ENCODE peak calls at places on chromosomes 12 and 14, in eight cellular contexts. L is K562, F is lower leg skin, H is HCT116, P is stomach, D is A549, Z is IMR-90, O is breast epithelium. N is an unnamed sample.

GRCh38 chr14:64968167-64968566 is 4.0 kb downstream of the RAB15 start:
- DNase-seq in L (no peak), F (no peak), H (no peak), P (no peak), D (no peak), Z (no peak), O (no peak), N (no peak)

GRCh38 chr12:51521554-51522276 is 69.3 kb upstream of the SCN8A start:
- DNase-seq in L (no peak), F (peak), H (no peak), P (no peak), D (no peak), Z (peak), O (no peak), N (no peak)

GRCh38 chr14:96994999-96995398 is 197.8 kb downstream of the VRK1 start:
- DNase-seq in L (no peak), F (no peak), H (no peak), P (no peak), D (no peak), Z (no peak), O (no peak), N (no peak)

GRCh38 chr14:63134801-63135200 is 69.4 kb upstream of the RHOJ start:
- DNase-seq in L (peak), F (no peak), H (no peak), P (no peak), D (no peak), Z (peak), O (no peak), N (no peak)

GRCh38 chr14:28701733-28702132 is 64.9 kb upstream of the FOXG1 start:
- DNase-seq in L (no peak), F (no peak), H (no peak), P (no peak), D (no peak), Z (no peak), O (no peak), N (no peak)

GRCh38 chr14:36313898-36314297 is 6.5 kb downstream of the MBIP start:
- DNase-seq in L (no peak), F (no peak), H (no peak), P (no peak), D (no peak), Z (no peak), O (no peak), N (no peak)

GRCh38 chr12:115763376-115763775 is 514.1 kb downstream of the MED13L start:
- DNase-seq in L (no peak), F (no peak), H (no peak), P (no peak), D (no peak), Z (no peak), O (no peak), N (no peak)

GRCh38 chr14:35855886-35856481 is 29.8 kb downstream of the BRMS1L start:
- DNase-seq in L (no peak), F (no peak), H (no peak), P (no peak), D (no peak), Z (no peak), O (no peak), N (no peak)

GRCh38 chr12:32273063-32273521 is 126.3 kb upstream of the FGD4 start:
- DNase-seq in L (no peak), F (no peak), H (no peak), P (no peak), D (no peak), Z (peak), O (no peak), N (no peak)

GRCh38 chr12:26465419-26466097 is 270.2 kb downstream of the SSPN start:
- DNase-seq in L (no peak), F (no peak), H (no peak), P (no peak), D (no peak), Z (no peak), O (no peak), N (no peak)

GRCh38 chr12:75982974-75983660 is 48.5 kb downstream of the PHLDA1 start:
- DNase-seq in L (no peak), F (no peak), H (no peak), P (no peak), D (no peak), Z (no peak), O (no peak), N (no peak)

GRCh38 chr14:97266653-97267052 is 469.5 kb downstream of the VRK1 start:
- DNase-seq in L (no peak), F (no peak), H (peak), P (no peak), D (peak), Z (no peak), O (no peak), N (no peak)

GRCh38 chr14:50560929-50561280 is 960 bp downstream of the ATL1 start:
- DNase-seq in L (no peak), F (peak), H (no peak), P (peak), D (peak), Z (peak), O (peak), N (peak)

GRCh38 chr14:65153101-65153500 is 50.8 kb upstream of the MAX start:
- DNase-seq in L (no peak), F (no peak), H (no peak), P (no peak), D (no peak), Z (no peak), O (no peak), N (peak)

GRCh38 chr14:92680781-92681650 is 67.4 kb downstream of the LGMN start:
- DNase-seq in L (peak), F (peak), H (peak), P (peak), D (peak), Z (peak), O (no peak), N (peak)

GRCh38 chr12:106139422-106140141 is 828 bp upstream of the NUAK1 start:
- DNase-seq in L (no peak), F (peak), H (peak), P (peak), D (peak), Z (peak), O (peak), N (peak)

GRCh38 chr12:67019070-67019469 is 250.1 kb upstream of the CAND1 start:
- DNase-seq in L (no peak), F (no peak), H (no peak), P (no peak), D (no peak), Z (no peak), O (no peak), N (no peak)

GRCh38 chr12:124341645-124342069 is 46.8 kb downstream of the RFLNA start:
- DNase-seq in L (no peak), F (no peak), H (no peak), P (no peak), D (no peak), Z (no peak), O (no peak), N (no peak)

GRCh38 chr14:76812093-76812421 is 625 bp downstream of the ANGEL1 start:
- DNase-seq in L (no peak), F (peak), H (no peak), P (no peak), D (peak), Z (no peak), O (no peak), N (no peak)

GRCh38 chr14:22319526-22320352 is 269.3 kb downstream of the DAD1 start:
- DNase-seq in L (no peak), F (no peak), H (peak), P (peak), D (peak), Z (peak), O (no peak), N (peak)

GRCh38 chr12:20370001-20370381 is 1.7 kb downstream of the PDE3A start:
- DNase-seq in L (no peak), F (peak), H (no peak), P (no peak), D (peak), Z (no peak), O (no peak), N (peak)

GRCh38 chr14:105499256-105500035 is 8.4 kb downstream of the TEDC1 start:
- DNase-seq in L (no peak), F (peak), H (no peak), P (no peak), D (no peak), Z (no peak), O (no peak), N (no peak)

GRCh38 chr12:2152134-2152533 is 99.3 kb downstream of the CACNA1C start:
- DNase-seq in L (no peak), F (no peak), H (no peak), P (no peak), D (no peak), Z (no peak), O (no peak), N (no peak)

GRCh38 chr12:92295523-92295922 is 149.9 kb upstream of the BTG1 start:
- DNase-seq in L (no peak), F (no peak), H (no peak), P (no peak), D (no peak), Z (peak), O (no peak), N (no peak)

GRCh38 chr12:126588586-126589249 is 1523.5 kb downstream of the AACS start:
- DNase-seq in L (no peak), F (no peak), H (no peak), P (no peak), D (no peak), Z (no peak), O (no peak), N (no peak)

GRCh38 chr12:127723236-127723635 is 543.7 kb upstream of the TMEM132C start:
- DNase-seq in L (no peak), F (no peak), H (no peak), P (no peak), D (no peak), Z (no peak), O (no peak), N (no peak)

GRCh38 chr14:25056688-25057078 is 6.7 kb upstream of the STXBP6 start:
- DNase-seq in L (no peak), F (no peak), H (no peak), P (no peak), D (no peak), Z (peak), O (no peak), N (no peak)

GRCh38 chr12:132788375-132789098 is 26.9 kb upstream of the ANKLE2 start:
- DNase-seq in L (peak), F (no peak), H (no peak), P (no peak), D (peak), Z (no peak), O (no peak), N (no peak)

GRCh38 chr14:67738740-67739504 is 37.2 kb downstream of the RDH12 start:
- DNase-seq in L (peak), F (peak), H (peak), P (peak), D (peak), Z (peak), O (no peak), N (peak)

GRCh38 chr12:107317751-107318553 is 224.6 kb upstream of the CRY1 start:
- DNase-seq in L (peak), F (peak), H (peak), P (peak), D (peak), Z (peak), O (peak), N (no peak)

GRCh38 chr14:70810621-70811020 is 1.3 kb upstream of the MAP3K9 start:
- DNase-seq in L (no peak), F (no peak), H (no peak), P (no peak), D (no peak), Z (no peak), O (no peak), N (no peak)

GRCh38 chr14:102507891-102508312 is 1.7 kb downstream of the ANKRD9 start:
- DNase-seq in L (no peak), F (no peak), H (no peak), P (no peak), D (no peak), Z (no peak), O (no peak), N (no peak)

GRCh38 chr14:102510616-102511520 is 1.3 kb upstream of the ANKRD9 start:
- DNase-seq in L (peak), F (no peak), H (no peak), P (peak), D (no peak), Z (no peak), O (no peak), N (no peak)

GRCh38 chr14:102508410-102508773 is 1.2 kb downstream of the ANKRD9 start:
- DNase-seq in L (peak), F (peak), H (no peak), P (peak), D (peak), Z (no peak), O (no peak), N (no peak)

GRCh38 chr14:102509744-102510615 is at the start of gene ANKRD9:
- DNase-seq in L (peak), F (peak), H (peak), P (peak), D (peak), Z (peak), O (peak), N (peak)

GRCh38 chr14:102508774-102509743 is 517 bp downstream of the ANKRD9 start:
- DNase-seq in L (peak), F (peak), H (no peak), P (peak), D (no peak), Z (peak), O (no peak), N (peak)
- TF ChIP-seq POLR2A in L (peak), F (no peak), H (no peak), P (no peak), D (no peak), Z (no peak), O (no peak), N (peak)

DNA sequence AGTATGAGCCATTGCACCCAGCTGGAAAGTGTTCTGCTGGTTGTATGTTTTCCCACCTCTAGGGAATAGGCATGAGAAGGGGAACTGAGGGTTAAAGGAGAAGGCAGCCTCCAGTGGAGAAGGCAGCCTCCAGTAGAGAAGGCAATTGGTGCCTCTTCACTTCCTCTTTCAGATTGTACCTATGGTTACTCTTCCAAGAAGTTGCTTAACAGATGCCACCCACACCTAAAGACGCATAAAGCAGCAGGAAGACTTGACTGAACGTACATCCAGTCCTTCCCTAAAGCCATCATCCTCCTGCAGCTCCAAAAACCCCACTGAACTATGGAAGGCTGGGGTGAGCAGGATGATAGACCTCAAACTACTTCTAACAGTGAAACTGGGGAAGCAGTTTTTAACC is 13.1 kb downstream of the DPF3 start:
- DNase-seq in L (no peak), F (no peak), H (no peak), P (no peak), D (no peak), Z (no peak), O (no peak), N (no peak)
- H3K4me3 ChIP-seq in L (no peak), F (no peak), H (no peak), P (no peak), D (no peak), Z (no peak), O (no peak), N (no peak)

DNA sequence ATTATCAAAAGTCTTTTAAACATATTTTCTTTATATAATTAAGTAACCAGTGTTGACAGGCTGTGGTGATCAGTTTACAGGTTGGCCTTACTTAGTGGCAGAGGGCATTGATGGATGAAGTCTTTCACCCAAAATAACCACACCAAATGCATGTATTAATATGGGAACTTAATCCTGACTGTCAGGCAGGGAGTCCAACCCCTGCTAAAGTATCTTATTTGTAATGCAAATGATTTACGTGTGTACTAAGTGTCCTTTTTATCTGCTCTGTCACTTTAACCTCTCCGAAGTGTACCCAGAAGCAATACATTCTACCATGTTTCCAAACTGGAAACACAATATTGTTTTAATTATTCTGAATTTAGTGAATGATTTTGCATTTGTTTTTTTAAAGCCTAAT is 1.4 kb downstream of the MYBPC1 start:
- DNase-seq in L (no peak), F (no peak), H (no peak), P (no peak), D (no peak), Z (no peak), O (no peak), N (no peak)
- TF ChIP-seq POLR2A in L (no peak), F (no peak), H (no peak), P (no peak), D (no peak), Z (no peak), O (no peak), N (no peak)

GRCh38 chr12:113464852-113465719 is 6.6 kb downstream of the LHX5 start:
- DNase-seq in L (peak), F (no peak), H (no peak), P (no peak), D (no peak), Z (no peak), O (no peak), N (no peak)
- H3K4me3 ChIP-seq in L (peak), F (no peak), H (no peak), P (peak), D (peak), Z (no peak), O (peak), N (no peak)

DNA sequence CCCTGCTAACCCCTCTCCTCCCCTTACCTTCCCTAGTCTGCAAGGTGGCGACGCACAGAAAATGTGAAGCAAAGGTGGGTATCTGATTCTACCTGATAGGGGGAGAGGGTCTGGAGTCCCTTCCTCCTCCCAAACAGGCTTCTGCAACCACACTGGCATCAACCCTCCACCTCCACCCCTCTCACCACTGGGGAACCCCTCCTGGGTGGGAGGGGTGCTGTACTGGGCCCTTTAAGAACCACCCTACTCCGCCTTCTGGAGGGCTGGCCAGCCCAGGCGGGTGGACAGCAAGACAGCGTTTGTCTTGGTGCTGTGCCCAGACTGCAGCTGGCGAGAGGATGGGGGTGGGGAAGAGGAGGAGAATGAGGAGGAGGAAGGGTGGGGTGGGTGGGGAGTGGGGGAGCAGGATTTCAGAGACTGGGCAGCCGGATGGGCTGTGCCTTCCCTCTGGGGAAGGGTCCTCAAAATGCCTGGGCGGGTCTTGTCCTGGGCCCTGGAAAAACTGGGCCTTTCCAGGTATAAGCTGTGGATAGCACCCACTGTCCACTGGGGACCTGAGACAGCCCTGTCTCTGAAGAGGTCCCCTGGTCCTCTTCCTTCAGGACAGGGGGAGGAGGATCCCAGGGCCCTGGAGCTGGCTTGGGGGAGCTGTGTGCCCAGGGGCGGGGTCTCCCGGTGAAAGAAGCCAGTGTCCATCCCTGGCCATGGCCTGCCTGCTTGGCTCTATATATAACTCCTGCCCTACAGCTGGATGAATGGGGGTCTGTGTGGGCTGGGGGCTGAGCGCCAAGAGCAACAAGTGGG is 2.8 kb downstream of the TNS2 start:
- DNase-seq in L (no peak), F (peak), H (no peak), P (peak), D (no peak), Z (peak), O (peak), N (peak)
- TF ChIP-seq POLR2A in L (no peak), F (no peak), H (no peak), P (no peak), D (no peak), Z (no peak), O (no peak), N (peak)

DNA sequence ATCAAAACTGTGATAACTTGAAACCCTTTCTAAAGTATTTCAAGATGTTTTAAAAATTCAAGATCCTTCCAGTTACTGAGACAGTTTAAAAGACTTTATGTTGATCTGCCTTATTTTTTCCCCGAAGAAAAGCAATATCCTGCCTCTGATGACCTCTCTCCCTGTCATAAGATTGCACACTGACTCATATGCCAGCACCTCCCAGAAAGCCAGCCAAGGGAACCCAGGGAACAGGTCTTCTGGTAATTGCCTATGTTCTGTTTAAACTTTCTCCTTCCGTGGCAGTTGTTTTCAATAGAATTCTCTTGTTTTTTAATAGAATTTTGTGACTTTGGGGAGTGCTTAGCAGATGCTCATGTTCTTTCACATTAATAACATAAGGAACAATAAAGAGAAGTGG is 300.2 kb upstream of the PRKD1 start:
- DNase-seq in L (no peak), F (no peak), H (no peak), P (no peak), D (no peak), Z (peak), O (no peak), N (peak)
- H3K4me3 ChIP-seq in L (no peak), F (no peak), H (no peak), P (no peak), D (no peak), Z (no peak), O (no peak), N (no peak)